ENCODE peak calls at places on chromosomes 4 and X, in four cellular contexts. T, R, O and M are unnamed samples.

GRCh38 chrX:153370293-153371055 is 30.7 kb downstream of the PNMA6E start:
- DNase-seq in T (no peak), R (no peak), O (no peak), M (no peak)

GRCh38 chr4:72858328-72858727 is 211.2 kb downstream of the COX18 start:
- DNase-seq in T (peak), R (no peak), O (no peak), M (peak)

GRCh38 chr4:41319553-41319952 is 62.8 kb downstream of the UCHL1 start:
- DNase-seq in T (no peak), R (no peak), O (no peak), M (no peak)

GRCh38 chrX:129678176-129678880 is 23.6 kb upstream of the APLN start:
- DNase-seq in T (peak), R (peak), O (peak), M (peak)

GRCh38 chrX:53594354-53594753 is 92.2 kb downstream of the HUWE1 start:
- DNase-seq in T (peak), R (no peak), O (no peak), M (no peak)

GRCh38 chr4:84480082-84480481 is 19.0 kb downstream of the NKX6-1 start:
- DNase-seq in T (no peak), R (no peak), O (no peak), M (no peak)

GRCh38 chrX:66030505-66031317 is 9.2 kb downstream of the VSIG4 start:
- DNase-seq in T (peak), R (no peak), O (no peak), M (no peak)

GRCh38 chr4:41256131-41256739 is 493 bp upstream of the UCHL1 start:
- DNase-seq in T (peak), R (no peak), O (no peak), M (no peak)

GRCh38 chr4:127586922-127587571 is 45.7 kb upstream of the INTU start:
- DNase-seq in T (peak), R (no peak), O (no peak), M (no peak)

GRCh38 chr4:186825069-186825468 is 101.4 kb upstream of the FAT1 start:
- DNase-seq in T (no peak), R (no peak), O (no peak), M (no peak)

GRCh38 chrX:120145295-120145925 is 13.0 kb upstream of the RHOXF2 start:
- DNase-seq in T (no peak), R (no peak), O (no peak), M (no peak)

GRCh38 chrX:48468693-48469691 is 1.1 kb downstream of the SLC38A5 start:
- DNase-seq in T (no peak), R (no peak), O (peak), M (no peak)

GRCh38 chr4:7588002-7588401 is 153.3 kb upstream of the PSAPL1 start:
- DNase-seq in T (no peak), R (no peak), O (no peak), M (no peak)

GRCh38 chr4:38177792-38178665 is 217.8 kb downstream of the PTTG2 start:
- DNase-seq in T (peak), R (no peak), O (no peak), M (no peak)

GRCh38 chrX:39936886-39937770 is 160.6 kb downstream of the BCOR start:
- DNase-seq in T (no peak), R (no peak), O (no peak), M (peak)

GRCh38 chr4:109511414-109511813 is 48.6 kb upstream of the MCUB start:
- DNase-seq in T (no peak), R (no peak), O (no peak), M (no peak)

GRCh38 chr4:5084911-5085475 is 33.7 kb downstream of the STK32B start:
- DNase-seq in T (peak), R (no peak), O (no peak), M (no peak)

GRCh38 chr4:82850684-82851083 is 40.3 kb downstream of the SEC31A start:
- DNase-seq in T (no peak), R (no peak), O (no peak), M (no peak)

GRCh38 chr4:41410049-41410448 is 127.9 kb upstream of the LIMCH1 start:
- DNase-seq in T (peak), R (no peak), O (no peak), M (no peak)

GRCh38 chrX:150688911-150689451 is 4.2 kb upstream of the MTMR1 start:
- DNase-seq in T (peak), R (no peak), O (no peak), M (peak)

GRCh38 chr4:56307423-56307822 is 79.9 kb downstream of the AASDH start:
- DNase-seq in T (peak), R (no peak), O (no peak), M (no peak)

GRCh38 chrX:86133761-86134160 is 14.5 kb upstream of the DACH2 start:
- DNase-seq in T (peak), R (no peak), O (no peak), M (no peak)

GRCh38 chr4:123822353-123822752 is 425.8 kb downstream of the SPRY1 start:
- DNase-seq in T (no peak), R (no peak), O (no peak), M (no peak)

GRCh38 chr4:107210450-107211239 is 174.5 kb upstream of the DKK2 start:
- DNase-seq in T (peak), R (no peak), O (no peak), M (no peak)

GRCh38 chr4:174629265-174629664 is 107.0 kb upstream of the HPGD start:
- DNase-seq in T (peak), R (no peak), O (no peak), M (no peak)